ENCODE peak calls at places on chromosomes 13 and 19, in five cellular contexts. B is spleen, Z is B cell, I is omental fat pad, D is thoracic aorta. F is an unnamed sample.
A peak's percentile ranks its signal among the peaks of the same experiment; 100 is the strongest.

GRCh38 chr19:17681505-17682125 is 6.5 kb downstream of the UNC13A start:
- DNase-seq in I (no peak), Z (no peak), D (no peak), B (no peak), F (peak; percentile 89)

GRCh38 chr13:96946709-96947311 is 47.5 kb downstream of the OXGR1 start:
- DNase-seq in Z (no peak), B (no peak), I (no peak), D (no peak), F (no peak)

GRCh38 chr13:50664961-50665360 is 178.5 kb downstream of the DLEU7 start:
- DNase-seq in I (no peak), B (no peak), Z (no peak), D (no peak), F (no peak)

GRCh38 chr13:107421951-107422350 is 793.4 kb downstream of the LIG4 start:
- DNase-seq in Z (no peak), B (no peak), I (no peak), D (no peak), F (no peak)

GRCh38 chr13:30792257-30793000 is 57.1 kb downstream of the ALOX5AP start:
- DNase-seq in Z (no peak), B (peak; percentile 80), D (peak; percentile 38), I (no peak), F (peak; percentile 69)

GRCh38 chr13:97967948-97968347 is 14.5 kb downstream of the IPO5 start:
- DNase-seq in I (no peak), Z (no peak), B (no peak), D (no peak), F (no peak)

GRCh38 chr13:41985788-41986508 is 25.0 kb upstream of the VWA8 start:
- DNase-seq in Z (no peak), D (no peak), B (no peak), I (no peak), F (no peak)

GRCh38 chr19:11159598-11160001 is 4.0 kb upstream of the SPC24 start:
- DNase-seq in B (no peak), I (no peak), Z (no peak), D (no peak), F (no peak)

GRCh38 chr19:3073931-3074595 is 11.8 kb upstream of the TLE5 start:
- DNase-seq in Z (no peak), I (no peak), B (no peak), D (no peak), F (no peak)

GRCh38 chr13:99374169-99374991 is 67.2 kb upstream of the GPR183 start:
- DNase-seq in Z (peak; percentile 88), B (peak; percentile 80), I (no peak), D (no peak), F (no peak)

GRCh38 chr19:46068345-46069258 is 27.8 kb upstream of the IGFL4 start:
- DNase-seq in B (no peak), D (no peak), Z (no peak), I (no peak), F (no peak)

GRCh38 chr13:54890976-54891375 is 1862.4 kb downstream of the OLFM4 start:
- DNase-seq in D (no peak), Z (no peak), I (no peak), B (no peak), F (no peak)

GRCh38 chr19:49272204-49272603 is 52.8 kb downstream of the SLC6A16 start:
- DNase-seq in D (no peak), B (no peak), I (no peak), Z (no peak), F (no peak)

GRCh38 chr19:47523473-47523872 is 8.6 kb upstream of the NAPA start:
- DNase-seq in B (no peak), Z (no peak), I (no peak), D (no peak), F (no peak)

GRCh38 chr13:94712287-94712811 is at the start of gene SOX21:
- DNase-seq in Z (no peak), B (no peak), D (no peak), I (no peak), F (peak; percentile 36)
- TF ChIP-seq CTCF in Z (no peak), B (no peak), D (no peak), I (no peak), F (no peak)

DNA sequence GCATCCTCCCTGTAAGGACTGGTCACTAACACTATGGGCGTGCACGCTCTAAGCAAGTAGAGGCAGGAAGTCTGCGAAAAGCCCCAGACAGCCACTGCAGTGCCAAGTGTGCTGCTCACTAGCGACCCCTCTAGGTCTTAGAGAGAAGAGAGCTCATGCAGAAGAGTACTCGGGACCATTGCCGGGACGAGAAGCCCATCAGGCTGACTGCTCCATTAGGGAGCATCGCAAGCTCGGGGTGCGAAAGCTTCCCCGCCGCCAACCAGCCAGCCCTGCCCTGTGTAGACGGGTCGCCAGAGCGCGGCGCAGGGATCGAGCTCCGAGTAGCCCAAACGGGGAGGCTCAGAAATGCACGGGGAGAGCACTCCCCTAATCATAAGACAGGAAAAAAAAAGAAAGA is 16.6 kb downstream of the POU4F1 start:
- DNase-seq in I (no peak), D (no peak), Z (no peak), B (no peak), F (no peak)
- TF ChIP-seq CTCF in I (no peak), D (no peak), Z (no peak), B (no peak), F (peak; percentile 42)

DNA sequence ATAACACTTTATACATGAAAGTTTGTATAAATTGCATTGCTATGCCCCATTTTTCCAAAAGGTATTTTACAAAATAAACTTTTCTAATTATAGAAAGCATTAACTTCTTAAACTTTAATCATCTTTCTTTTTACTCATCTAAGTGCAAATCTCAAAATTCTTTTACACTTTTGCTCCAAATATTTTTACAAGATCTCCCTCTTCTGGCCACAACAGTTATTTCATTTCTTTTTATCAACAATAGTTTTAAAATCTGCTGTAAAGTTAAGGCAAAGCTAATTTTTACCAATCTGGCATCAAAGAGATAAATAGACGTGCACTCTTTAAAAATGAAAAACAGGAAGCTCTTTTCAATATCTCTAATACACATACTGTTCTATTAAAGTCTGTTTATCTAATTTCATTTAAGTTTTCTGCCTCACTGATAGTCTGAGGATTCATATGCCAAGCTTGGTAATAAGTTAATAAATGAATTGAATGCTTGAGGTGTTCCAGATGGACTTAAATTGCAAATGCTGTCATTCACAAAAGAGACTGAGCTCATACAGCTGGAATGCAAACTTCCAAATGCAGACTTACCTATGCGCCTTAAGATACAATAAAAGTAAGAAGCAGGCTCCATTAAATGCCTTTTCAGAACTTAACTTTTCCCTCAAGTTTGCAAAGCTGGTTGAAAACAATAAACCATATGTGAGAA is 583.0 kb upstream of the ATXN8OS start:
- DNase-seq in D (no peak), I (no peak), B (no peak), Z (no peak), F (no peak)
- TF ChIP-seq CTCF in D (no peak), I (no peak), B (no peak), Z (no peak), F (peak; percentile 25)

GRCh38 chr13:43414111-43414510 is 372.7 kb downstream of the ENOX1 start:
- DNase-seq in I (no peak), Z (no peak), B (no peak), D (no peak), F (no peak)
- TF ChIP-seq CTCF in I (no peak), Z (no peak), B (no peak), D (no peak), F (no peak)

DNA sequence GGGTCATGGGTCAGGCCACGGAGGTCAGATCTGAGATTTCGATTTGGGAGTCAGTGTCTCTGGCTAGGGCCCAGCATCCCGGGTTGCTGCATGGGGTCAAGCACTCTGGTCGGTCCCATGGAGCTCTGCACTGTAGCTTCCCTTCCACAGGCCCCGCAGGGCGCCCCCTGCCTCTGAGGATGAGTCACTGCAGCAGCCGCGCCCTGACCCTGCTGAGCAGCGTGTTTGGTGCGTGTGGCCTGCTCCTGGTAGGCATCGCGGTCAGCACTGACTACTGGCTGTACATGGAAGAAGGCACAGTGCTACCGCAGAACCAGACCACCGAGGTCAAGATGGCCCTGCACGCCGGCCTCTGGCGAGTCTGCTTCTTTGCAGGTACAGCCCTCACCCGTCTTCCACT is 3.6 kb downstream of the CACNG7 start:
- DNase-seq in D (no peak), Z (no peak), B (no peak), I (no peak), F (peak; percentile 34)
- TF ChIP-seq CTCF in D (no peak), Z (no peak), B (no peak), I (no peak), F (peak; percentile 23)

GRCh38 chr13:60095300-60095699 is 68.4 kb downstream of the DIAPH3 start:
- DNase-seq in D (no peak), I (no peak), Z (no peak), B (no peak), F (no peak)

GRCh38 chr13:60094385-60095088 is 69.2 kb downstream of the DIAPH3 start:
- DNase-seq in D (no peak), I (no peak), Z (no peak), B (no peak), F (no peak)

GRCh38 chr13:60090579-60090978 is 73.1 kb downstream of the DIAPH3 start:
- DNase-seq in Z (no peak), B (no peak), D (no peak), I (no peak), F (no peak)

GRCh38 chr13:60091573-60091972 is 72.2 kb downstream of the DIAPH3 start:
- DNase-seq in D (no peak), I (no peak), Z (no peak), B (no peak), F (no peak)
- TF ChIP-seq CTCF in D (no peak), I (no peak), Z (no peak), B (no peak), F (peak; percentile 9)

DNA sequence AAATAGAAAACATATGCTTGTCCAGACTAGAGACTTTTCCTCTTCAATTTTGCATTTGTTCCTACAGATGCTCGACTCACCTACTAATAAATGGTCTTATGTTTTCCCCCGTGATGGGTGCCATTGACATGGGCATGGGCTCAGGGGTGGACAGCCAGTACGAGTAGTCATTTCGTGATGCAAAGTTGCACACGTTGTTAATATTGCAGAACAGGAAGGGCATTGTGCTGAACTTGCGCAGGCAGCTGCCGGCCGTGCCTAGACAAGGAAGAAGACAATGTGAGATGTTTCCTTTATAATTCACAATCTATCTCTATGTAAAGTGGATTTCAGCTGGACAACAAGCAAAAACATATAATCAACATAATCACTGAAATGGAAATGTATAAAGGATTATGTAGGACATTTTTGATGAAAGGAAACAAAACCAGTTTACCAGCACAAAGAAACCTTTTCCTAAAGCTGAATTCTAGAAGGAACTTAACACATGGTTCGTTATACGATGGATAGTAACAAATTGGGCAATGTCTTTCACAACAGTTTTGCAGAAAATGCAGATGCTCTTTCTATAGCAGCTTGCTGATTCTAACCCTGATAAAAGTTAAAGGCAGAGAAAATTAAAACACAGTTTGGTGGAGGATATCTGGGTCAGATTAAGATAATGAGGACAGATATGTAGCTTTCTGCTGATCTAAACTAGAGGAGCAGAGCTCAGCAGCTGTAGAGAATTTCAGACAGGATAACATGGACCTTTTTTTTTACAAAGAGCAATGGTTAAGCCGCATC is 145.7 kb downstream of the COL4A1 start:
- DNase-seq in B (no peak), D (no peak), I (no peak), Z (no peak), F (no peak)
- TF ChIP-seq CTCF in B (no peak), D (no peak), I (no peak), Z (no peak), F (no peak)

F was measured in nephron progenitor cell.